ENCODE peak calls at places on chromosomes 1 and 21, in eight cellular contexts. W is lower lobe of right lung, K is NCI-H2081, R is anterior cingulate cortex, S is Caki2, E is NCI-H460, Z is GM06990, G is cardiac septum. A is an unnamed sample.

GRCh38 chr1:24586970-24587820 is 31.3 kb downstream of the NCMAP start:
- DNase-seq in Z (no peak), W (no peak), K (peak; percentile 69), R (no peak), S (peak; percentile 40), E (peak; percentile 63), G (no peak), A (no peak)

GRCh38 chr1:26582836-26583460 is 53.4 kb downstream of the RPS6KA1 start:
- DNase-seq in G (no peak), E (no peak), R (no peak), W (peak; percentile 74), Z (peak; percentile 74), K (no peak), S (peak; percentile 58), A (peak; percentile 95)

GRCh38 chr1:29210278-29211085 is 20.3 kb downstream of the MECR start:
- DNase-seq in R (no peak), W (no peak), K (no peak), Z (no peak), S (no peak), E (no peak), G (no peak), A (no peak)

GRCh38 chr21:39840373-39841097 is 26.7 kb upstream of the PCP4 start:
- DNase-seq in E (no peak), R (no peak), G (no peak), W (no peak), S (no peak), K (no peak), Z (no peak), A (no peak)

GRCh38 chr1:91712981-91713841 is 172.7 kb downstream of the TGFBR3 start:
- DNase-seq in K (no peak), S (no peak), Z (peak; percentile 45), W (no peak), R (no peak), E (no peak), G (no peak), A (peak; percentile 77)

GRCh38 chr1:48492392-48492791 is 20.4 kb upstream of the SPATA6 start:
- DNase-seq in R (no peak), S (no peak), Z (no peak), G (no peak), W (no peak), E (no peak), K (peak; percentile 19), A (no peak)

GRCh38 chr1:16013220-16013907 is 4.5 kb downstream of the HSPB7 start:
- DNase-seq in S (peak; percentile 76), W (peak; percentile 42), E (no peak), Z (peak; percentile 45), K (no peak), G (peak; percentile 88), R (no peak), A (peak; percentile 85)

GRCh38 chr1:5990913-5991783 is 1.1 kb downstream of the NPHP4 start:
- DNase-seq in W (peak; percentile 66), E (no peak), R (no peak), K (no peak), S (no peak), Z (peak; percentile 51), G (peak; percentile 75), A (no peak)

GRCh38 chr1:64183985-64184440 is 19.4 kb upstream of the UBE2U start:
- DNase-seq in W (no peak), K (no peak), Z (no peak), R (no peak), G (no peak), E (no peak), S (no peak), A (no peak)

GRCh38 chr1:31576743-31577455 is 584 bp downstream of the TINAGL1 start:
- DNase-seq in R (no peak), Z (no peak), W (no peak), G (no peak), E (no peak), S (no peak), K (no peak), A (no peak)

GRCh38 chr1:154951901-154952657 is 3.8 kb downstream of the PBXIP1 start:
- DNase-seq in S (no peak), G (no peak), E (no peak), Z (no peak), R (no peak), W (no peak), K (no peak), A (no peak)

GRCh38 chr1:172498858-172499257 is 34.1 kb upstream of the SUCO start:
- DNase-seq in G (no peak), R (no peak), K (no peak), W (peak; percentile 60), S (no peak), Z (no peak), E (no peak), A (no peak)

GRCh38 chr1:46724991-46725735 is 6.2 kb upstream of the EFCAB14 start:
- DNase-seq in R (no peak), E (peak; percentile 68), G (no peak), Z (no peak), W (peak; percentile 65), S (peak; percentile 59), K (peak; percentile 75), A (peak; percentile 66)

GRCh38 chr1:94962745-94963265 is 35.9 kb upstream of the CNN3 start:
- DNase-seq in R (no peak), W (no peak), K (no peak), Z (peak; percentile 42), G (no peak), S (no peak), E (no peak), A (no peak)

GRCh38 chr1:46062651-46063319 is 69.6 kb downstream of the PIK3R3 start:
- DNase-seq in Z (no peak), W (no peak), R (no peak), K (no peak), S (peak; percentile 42), E (no peak), G (no peak), A (no peak)